ENCODE peak calls at places on chromosomes 4 and X, in seven cellular contexts. One of them, this sample, is unnamed. For H3K4me1, the result is how much of the 10 kb centered on the place peaks cover.

GRCh38 chr4:44150091-44150576 is 298.5 kb downstream of the KCTD8 start:
- DNase-seq in GM23338: no peak
- DNase-seq in stomach: no peak
- DNase-seq in spleen: no peak
- DNase-seq in suprapubic skin: no peak
- DNase-seq in HCT116: no peak
- DNase-seq in breast epithelium: no peak
- DNase-seq in this sample: no peak

GRCh38 chr4:41205130-41205529 is 9.2 kb downstream of the APBB2 start:
- DNase-seq in stomach: no peak
- DNase-seq in HCT116: no peak
- DNase-seq in spleen: no peak
- DNase-seq in GM23338: no peak
- DNase-seq in breast epithelium: no peak
- DNase-seq in suprapubic skin: no peak
- DNase-seq in this sample: no peak

GRCh38 chr4:183469327-183469726 is 24.9 kb downstream of the CDKN2AIP start:
- DNase-seq in suprapubic skin: no peak
- DNase-seq in spleen: no peak
- DNase-seq in GM23338: no peak
- DNase-seq in HCT116: no peak
- DNase-seq in stomach: no peak
- DNase-seq in breast epithelium: no peak
- DNase-seq in this sample: no peak

GRCh38 chr4:19348746-19349145 is 903.0 kb upstream of the SLIT2 start:
- DNase-seq in stomach: no peak
- DNase-seq in spleen: no peak
- DNase-seq in HCT116: no peak
- DNase-seq in breast epithelium: no peak
- DNase-seq in GM23338: no peak
- DNase-seq in suprapubic skin: no peak
- DNase-seq in this sample: no peak

GRCh38 chr4:187227907-187228699 is 504.4 kb upstream of the FAT1 start:
- DNase-seq in breast epithelium: no peak
- DNase-seq in suprapubic skin: no peak
- DNase-seq in stomach: no peak
- DNase-seq in HCT116: no peak
- DNase-seq in GM23338: no peak
- DNase-seq in spleen: no peak
- DNase-seq in this sample: no peak

GRCh38 chr4:17060230-17060629 is 161.8 kb upstream of the LDB2 start:
- DNase-seq in breast epithelium: no peak
- DNase-seq in suprapubic skin: no peak
- DNase-seq in GM23338: no peak
- DNase-seq in HCT116: no peak
- DNase-seq in spleen: no peak
- DNase-seq in stomach: no peak
- DNase-seq in this sample: no peak

GRCh38 chr4:176789955-176790354 is 2.8 kb downstream of the VEGFC start:
- DNase-seq in breast epithelium: no peak
- DNase-seq in suprapubic skin: no peak
- DNase-seq in stomach: no peak
- DNase-seq in HCT116: peak
- DNase-seq in spleen: no peak
- DNase-seq in GM23338: peak
- DNase-seq in this sample: peak

GRCh38 chr4:159227984-159228383 is 125.1 kb downstream of the RAPGEF2 start:
- DNase-seq in HCT116: peak
- DNase-seq in breast epithelium: peak
- DNase-seq in suprapubic skin: peak
- DNase-seq in spleen: peak
- DNase-seq in GM23338: peak
- DNase-seq in stomach: peak
- DNase-seq in this sample: peak

GRCh38 chr4:11497212-11497806 is 68.6 kb upstream of the HS3ST1 start:
- DNase-seq in suprapubic skin: no peak
- DNase-seq in breast epithelium: no peak
- DNase-seq in stomach: no peak
- DNase-seq in spleen: no peak
- DNase-seq in HCT116: no peak
- DNase-seq in GM23338: peak
- DNase-seq in this sample: no peak

GRCh38 chr4:5821665-5822358 is 71.1 kb downstream of the CRMP1 start:
- DNase-seq in spleen: peak
- DNase-seq in GM23338: peak
- DNase-seq in breast epithelium: no peak
- DNase-seq in stomach: no peak
- DNase-seq in suprapubic skin: no peak
- DNase-seq in HCT116: peak
- DNase-seq in this sample: no peak

GRCh38 chr4:153154010-153154975 is 50.0 kb upstream of the TRIM2 start:
- DNase-seq in suprapubic skin: no peak
- DNase-seq in breast epithelium: no peak
- DNase-seq in stomach: peak
- DNase-seq in spleen: no peak
- DNase-seq in GM23338: no peak
- DNase-seq in HCT116: no peak
- DNase-seq in this sample: peak

GRCh38 chr4:54663181-54663580 is 5.4 kb downstream of the KIT start:
- DNase-seq in suprapubic skin: no peak
- DNase-seq in GM23338: no peak
- DNase-seq in HCT116: no peak
- DNase-seq in spleen: no peak
- DNase-seq in stomach: no peak
- DNase-seq in breast epithelium: no peak
- DNase-seq in this sample: no peak

GRCh38 chr4:150647008-150647407 is 65.1 kb downstream of the MAB21L2 start:
- DNase-seq in GM23338: no peak
- DNase-seq in breast epithelium: no peak
- DNase-seq in stomach: no peak
- DNase-seq in HCT116: no peak
- DNase-seq in spleen: no peak
- DNase-seq in suprapubic skin: no peak
- DNase-seq in this sample: no peak

GRCh38 chr4:109658871-109659410 is 44.3 kb downstream of the CASP6 start:
- DNase-seq in breast epithelium: no peak
- DNase-seq in stomach: no peak
- DNase-seq in spleen: no peak
- DNase-seq in GM23338: peak
- DNase-seq in suprapubic skin: no peak
- DNase-seq in HCT116: no peak
- DNase-seq in this sample: no peak

GRCh38 chr4:158020734-158021346 is 152.0 kb downstream of the GASK1B start:
- DNase-seq in suprapubic skin: no peak
- DNase-seq in breast epithelium: no peak
- DNase-seq in GM23338: no peak
- DNase-seq in HCT116: peak
- DNase-seq in spleen: no peak
- DNase-seq in stomach: no peak
- DNase-seq in this sample: no peak

GRCh38 chr4:107037188-107037587 is 1.1 kb upstream of the DKK2 start:
- DNase-seq in HCT116: no peak
- DNase-seq in spleen: peak
- DNase-seq in breast epithelium: no peak
- DNase-seq in GM23338: peak
- DNase-seq in stomach: no peak
- DNase-seq in suprapubic skin: peak
- DNase-seq in this sample: peak

DNA sequence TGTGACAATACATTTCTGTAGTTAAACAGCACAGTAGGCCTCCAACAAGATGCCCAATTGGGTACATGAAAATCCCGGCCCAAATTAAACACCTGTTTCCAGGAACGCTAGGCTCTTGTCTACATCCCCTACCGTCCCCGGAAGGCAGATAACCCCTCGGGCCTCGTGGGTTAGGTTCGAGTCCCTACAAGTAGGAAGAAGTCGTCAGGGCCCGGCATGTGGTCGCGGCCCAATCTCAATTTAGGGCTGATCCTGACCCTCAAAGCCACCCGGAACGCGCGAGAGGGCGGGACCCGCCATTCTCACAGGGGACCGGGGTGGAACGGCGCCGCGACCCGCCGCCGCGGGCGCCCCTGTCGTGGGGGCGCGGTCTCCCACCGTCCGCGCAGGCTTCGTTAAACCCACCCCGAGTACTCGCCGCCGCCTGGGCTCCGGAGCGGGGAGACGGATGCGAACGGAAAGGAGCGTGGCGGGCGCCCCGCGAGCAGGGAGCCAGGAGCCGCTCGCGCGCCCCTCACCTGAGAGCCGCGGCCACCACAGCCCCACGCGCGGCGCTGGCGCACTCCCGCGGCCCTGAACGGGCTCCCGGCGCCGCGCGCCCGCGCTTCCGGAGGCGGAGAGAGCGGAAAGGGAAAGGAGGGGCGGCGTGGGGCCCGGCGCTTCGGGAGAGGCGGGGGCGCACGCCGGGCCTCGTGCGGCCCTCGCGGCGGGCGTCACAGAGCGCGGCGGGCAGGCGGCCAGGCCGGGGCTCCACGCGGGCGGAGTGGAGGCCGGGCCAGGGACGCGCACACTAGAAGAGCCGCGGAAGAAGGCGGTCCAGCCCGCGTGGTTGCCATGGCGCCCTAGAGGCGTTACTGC is at the start of gene CFAP97:
- DNase-seq in spleen: peak
- DNase-seq in suprapubic skin: peak
- DNase-seq in GM23338: peak
- DNase-seq in HCT116: peak
- DNase-seq in breast epithelium: peak
- DNase-seq in stomach: peak
- DNase-seq in this sample: peak
- TF ChIP-seq POLR2AphosphoS5 in spleen: peak
- TF ChIP-seq POLR2AphosphoS5 in suprapubic skin: no peak
- TF ChIP-seq POLR2AphosphoS5 in GM23338: peak
- TF ChIP-seq POLR2AphosphoS5 in HCT116: peak
- TF ChIP-seq POLR2AphosphoS5 in breast epithelium: no peak
- TF ChIP-seq POLR2AphosphoS5 in stomach: peak
- TF ChIP-seq POLR2AphosphoS5 in this sample: peak

DNA sequence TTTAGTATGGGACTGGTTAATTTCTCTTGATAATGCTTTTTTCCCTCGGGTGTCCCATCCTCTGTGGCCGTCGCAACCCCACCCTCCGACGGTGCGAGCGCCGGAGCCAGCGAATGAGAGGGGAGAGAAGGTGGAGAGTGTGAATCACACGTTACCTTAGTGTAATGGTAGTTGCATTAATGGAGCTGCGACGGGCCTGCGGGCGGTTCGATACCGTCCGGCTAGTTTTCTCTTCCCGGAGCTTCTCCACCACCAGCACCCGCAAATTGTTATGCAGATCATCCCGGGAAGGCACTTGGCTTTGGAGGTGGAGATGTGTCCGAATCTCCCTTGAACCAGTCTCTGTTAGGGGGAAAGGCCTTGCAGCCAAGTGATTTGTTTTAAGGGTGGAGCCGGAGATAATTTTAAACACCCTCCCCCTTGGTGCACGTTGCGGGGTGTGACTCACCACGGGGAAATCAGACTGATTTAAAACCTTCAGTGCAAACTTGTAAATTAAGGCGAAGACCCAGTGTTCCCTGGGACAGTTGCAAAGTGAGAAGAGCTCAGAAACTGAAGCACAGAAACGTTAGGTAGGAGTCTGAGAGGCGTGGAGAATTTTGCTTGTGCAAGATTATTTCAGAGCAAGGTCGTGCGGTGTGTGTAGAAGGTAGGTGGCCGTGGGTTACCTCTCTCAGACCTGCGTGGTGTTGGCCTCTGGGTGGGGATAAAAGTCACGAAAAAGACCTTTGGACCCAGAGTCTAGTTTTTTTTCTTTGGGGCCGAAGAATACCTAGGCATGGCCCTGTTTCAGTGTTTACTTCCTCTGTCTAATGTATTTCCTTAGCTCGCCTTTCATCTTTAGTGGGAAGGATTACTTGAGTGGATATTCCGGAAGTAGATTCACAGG is 1.3 kb downstream of the AFF1 start:
- DNase-seq in spleen: peak
- DNase-seq in GM23338: peak
- DNase-seq in suprapubic skin: no peak
- DNase-seq in HCT116: peak
- DNase-seq in breast epithelium: peak
- DNase-seq in stomach: peak
- DNase-seq in this sample: peak
- H3K4me1 ChIP-seq in spleen: under half
- H3K4me1 ChIP-seq in GM23338: under half
- H3K4me1 ChIP-seq in suprapubic skin: half or more
- H3K4me1 ChIP-seq in HCT116: under half
- H3K4me1 ChIP-seq in breast epithelium: under half
- H3K4me1 ChIP-seq in stomach: under half
- H3K4me1 ChIP-seq in this sample: under half

DNA sequence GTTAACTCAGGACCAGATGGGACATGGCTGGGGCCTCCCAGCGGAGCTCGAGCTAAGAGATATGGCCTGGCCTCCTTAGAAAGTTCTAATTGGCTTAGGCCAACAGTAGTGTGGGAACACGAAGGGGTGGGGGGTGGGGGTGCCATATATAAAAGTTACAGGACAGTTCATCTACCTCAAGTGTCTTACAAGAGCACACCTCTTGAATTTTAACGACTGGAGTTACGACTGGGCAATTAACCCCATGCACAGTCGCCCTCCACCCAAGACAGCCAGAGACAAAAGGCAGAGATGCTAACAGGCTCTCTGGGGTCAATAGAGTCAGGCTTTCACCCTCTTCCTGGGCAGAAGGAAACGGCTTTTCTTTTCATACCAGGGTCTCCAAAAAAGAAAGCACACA is 302.2 kb downstream of the BCOR start:
- DNase-seq in spleen: no peak
- DNase-seq in suprapubic skin: no peak
- DNase-seq in GM23338: no peak
- DNase-seq in breast epithelium: no peak
- DNase-seq in HCT116: no peak
- DNase-seq in stomach: no peak
- DNase-seq in this sample: no peak
- TF ChIP-seq POLR2AphosphoS5 in spleen: no peak
- TF ChIP-seq POLR2AphosphoS5 in suprapubic skin: no peak
- TF ChIP-seq POLR2AphosphoS5 in GM23338: no peak
- TF ChIP-seq POLR2AphosphoS5 in breast epithelium: no peak
- TF ChIP-seq POLR2AphosphoS5 in HCT116: no peak
- TF ChIP-seq POLR2AphosphoS5 in stomach: no peak
- TF ChIP-seq POLR2AphosphoS5 in this sample: no peak

GRCh38 chr4:8270912-8271815 is 1.6 kb downstream of the HTRA3 start:
- DNase-seq in spleen: no peak
- DNase-seq in stomach: no peak
- DNase-seq in breast epithelium: no peak
- DNase-seq in suprapubic skin: no peak
- DNase-seq in GM23338: no peak
- DNase-seq in HCT116: no peak
- DNase-seq in this sample: no peak

GRCh38 chr4:8273450-8273849 is 3.9 kb downstream of the HTRA3 start:
- DNase-seq in HCT116: no peak
- DNase-seq in breast epithelium: no peak
- DNase-seq in spleen: no peak
- DNase-seq in stomach: no peak
- DNase-seq in suprapubic skin: no peak
- DNase-seq in GM23338: no peak
- DNase-seq in this sample: no peak

GRCh38 chr4:8272472-8273428 is 3.2 kb downstream of the HTRA3 start:
- DNase-seq in spleen: peak
- DNase-seq in breast epithelium: no peak
- DNase-seq in suprapubic skin: no peak
- DNase-seq in GM23338: no peak
- DNase-seq in HCT116: no peak
- DNase-seq in stomach: no peak
- DNase-seq in this sample: no peak

GRCh38 chr4:8270418-8270771 is 841 bp downstream of the HTRA3 start:
- DNase-seq in breast epithelium: no peak
- DNase-seq in suprapubic skin: no peak
- DNase-seq in stomach: no peak
- DNase-seq in HCT116: no peak
- DNase-seq in spleen: no peak
- DNase-seq in GM23338: no peak
- DNase-seq in this sample: no peak

GRCh38 chr4:8271821-8272220 is 2.3 kb downstream of the HTRA3 start:
- DNase-seq in breast epithelium: no peak
- DNase-seq in GM23338: no peak
- DNase-seq in stomach: no peak
- DNase-seq in spleen: no peak
- DNase-seq in HCT116: no peak
- DNase-seq in suprapubic skin: no peak
- DNase-seq in this sample: no peak
- H3K4me1 ChIP-seq in breast epithelium: under half
- H3K4me1 ChIP-seq in GM23338: under half
- H3K4me1 ChIP-seq in stomach: under half
- H3K4me1 ChIP-seq in spleen: under half
- H3K4me1 ChIP-seq in HCT116: under half
- H3K4me1 ChIP-seq in suprapubic skin: half or more
- H3K4me1 ChIP-seq in this sample: under half

This sample was measured in prostate gland.